ENCODE peak calls at places on chromosomes 13 and 19, in seven cellular contexts. Q is tibial nerve, Y is epithelial cell of proximal tubule, K is AG10803, Z is mammary epithelial cell, H is fibroblast of villous mesenchyme, U is PC-9. L is an unnamed sample.

GRCh38 chr13:75788494-75788991 is 152.4 kb downstream of the LMO7 start:
- DNase-seq in Q (no peak), Y (no peak), K (peak), Z (peak), H (peak), U (peak), L (peak)

GRCh38 chr19:17794731-17795494 is at the start of gene B3GNT3:
- DNase-seq in Q (no peak), Y (no peak), K (no peak), Z (peak), H (no peak), U (peak), L (peak)

GRCh38 chr19:4322942-4323665 is 15.5 kb downstream of the STAP2 start:
- DNase-seq in Q (no peak), Y (no peak), K (no peak), Z (no peak), H (no peak), U (no peak), L (no peak)

GRCh38 chr19:17209126-17210036 is 5.8 kb upstream of the USE1 start:
- DNase-seq in Q (no peak), Y (no peak), K (peak), Z (no peak), H (peak), U (no peak), L (peak)

GRCh38 chr19:3266092-3266693 is 41.7 kb downstream of the CELF5 start:
- DNase-seq in Q (no peak), Y (no peak), K (no peak), Z (no peak), H (no peak), U (no peak), L (no peak)

GRCh38 chr19:51398096-51398704 is 7.8 kb upstream of the C19orf84 start:
- DNase-seq in Q (no peak), Y (no peak), K (peak), Z (no peak), H (peak), U (no peak), L (no peak)

GRCh38 chr19:45357445-45357783 is 13.0 kb downstream of the ERCC2 start:
- DNase-seq in Q (no peak), Y (no peak), K (no peak), Z (no peak), H (no peak), U (no peak), L (no peak)

GRCh38 chr19:38711726-38712153 is 32.5 kb downstream of the CAPN12 start:
- DNase-seq in Q (no peak), Y (peak), K (peak), Z (peak), H (peak), U (no peak), L (peak)

GRCh38 chr19:44809856-44810554 is 1.1 kb downstream of the BCAM start:
- DNase-seq in Q (no peak), Y (no peak), K (no peak), Z (peak), H (no peak), U (no peak), L (no peak)

GRCh38 chr19:55115446-55116065 is 1.9 kb downstream of the PPP1R12C start:
- DNase-seq in Q (no peak), Y (no peak), K (no peak), Z (no peak), H (peak), U (no peak), L (no peak)

GRCh38 chr19:39413269-39413902 is 917 bp downstream of the PLEKHG2 start:
- DNase-seq in Q (no peak), Y (no peak), K (peak), Z (no peak), H (peak), U (peak), L (peak)

GRCh38 chr19:52520013-52520412 is 7.5 kb upstream of the ZNF808 start:
- DNase-seq in Q (no peak), Y (no peak), K (no peak), Z (no peak), H (no peak), U (no peak), L (no peak)

GRCh38 chr19:36060430-36060829 is 5.7 kb downstream of the WDR62 start:
- DNase-seq in Q (peak), Y (no peak), K (peak), Z (peak), H (peak), U (no peak), L (peak)

GRCh38 chr13:24161010-24161775 is 673 bp downstream of the SPATA13 start:
- DNase-seq in Q (no peak), Y (no peak), K (no peak), Z (no peak), H (no peak), U (peak), L (peak)

GRCh38 chr13:18236528-18236815 is 945.2 kb downstream of the TUBA3C start:
- DNase-seq in Q (no peak), Y (no peak), K (no peak), Z (no peak), H (no peak), U (no peak), L (no peak)

GRCh38 chr13:101579291-101579802 is 126.9 kb downstream of the ITGBL1 start:
- DNase-seq in Q (no peak), Y (no peak), K (peak), Z (peak), H (peak), U (no peak), L (no peak)

GRCh38 chr13:95920485-95920884 is 132.7 kb downstream of the UGGT2 start:
- DNase-seq in Q (no peak), Y (no peak), K (no peak), Z (no peak), H (peak), U (no peak), L (no peak)

GRCh38 chr13:101917833-101918755 is 465.6 kb downstream of the ITGBL1 start:
- DNase-seq in Q (no peak), Y (no peak), K (no peak), Z (no peak), H (no peak), U (no peak), L (no peak)

GRCh38 chr13:31334994-31335549 is 135.3 kb downstream of the B3GLCT start:
- DNase-seq in Q (no peak), Y (no peak), K (peak), Z (no peak), H (no peak), U (peak), L (no peak)

GRCh38 chr19:17762505-17763229 is 11.4 kb downstream of the FCHO1 start:
- DNase-seq in Q (no peak), Y (no peak), K (peak), Z (no peak), H (peak), U (peak), L (peak)

GRCh38 chr13:31885994-31886393 is 145.6 kb upstream of the FRY start:
- DNase-seq in Q (no peak), Y (no peak), K (peak), Z (no peak), H (no peak), U (no peak), L (no peak)

GRCh38 chr19:41928221-41928683 is at the start of gene ERFL:
- DNase-seq in Q (no peak), Y (no peak), K (no peak), Z (no peak), H (peak), U (no peak), L (no peak)

GRCh38 chr13:93477238-93477637 is 250.6 kb downstream of the GPC6 start:
- DNase-seq in Q (no peak), Y (no peak), K (peak), Z (no peak), H (peak), U (no peak), L (no peak)

GRCh38 chr19:18123819-18124218 is 26.2 kb downstream of the MAST3 start:
- DNase-seq in Q (no peak), Y (no peak), K (no peak), Z (no peak), H (no peak), U (no peak), L (no peak)

GRCh38 chr13:67390462-67391093 is 160.4 kb upstream of the PCDH9 start:
- DNase-seq in Q (no peak), Y (no peak), K (no peak), Z (no peak), H (peak), U (no peak), L (no peak)

GRCh38 chr19:50461066-50461875 is 15.0 kb upstream of the EMC10 start:
- DNase-seq in Q (peak), Y (peak), K (peak), Z (peak), H (peak), U (peak), L (peak)

GRCh38 chr19:53394974-53395839 is at the start of gene ZNF765:
- DNase-seq in Q (peak), Y (peak), K (peak), Z (peak), H (peak), U (peak), L (peak)

GRCh38 chr19:46731007-46731501 is 14.1 kb upstream of the PRKD2 start:
- DNase-seq in Q (no peak), Y (no peak), K (peak), Z (peak), H (peak), U (peak), L (no peak)

GRCh38 chr19:41993612-41994483 is at the start of gene ATP1A3:
- DNase-seq in Q (no peak), Y (no peak), K (peak), Z (peak), H (peak), U (no peak), L (peak)

GRCh38 chr13:108780706-108781105 is 151.3 kb downstream of the MYO16 start:
- DNase-seq in Q (no peak), Y (no peak), K (no peak), Z (no peak), H (no peak), U (no peak), L (no peak)

GRCh38 chr19:21022996-21023395 is 2.5 kb downstream of the ZNF430 start:
- DNase-seq in Q (no peak), Y (peak), K (peak), Z (peak), H (peak), U (peak), L (no peak)

GRCh38 chr13:94776300-94776699 is 64.0 kb upstream of the SOX21 start:
- DNase-seq in Q (no peak), Y (no peak), K (no peak), Z (no peak), H (no peak), U (no peak), L (no peak)

GRCh38 chr19:45455707-45456499 is 11.9 kb upstream of the FOSB start:
- DNase-seq in Q (peak), Y (no peak), K (peak), Z (peak), H (peak), U (peak), L (peak)

GRCh38 chr13:34654682-34655081 is 287.4 kb upstream of the NBEA start:
- DNase-seq in Q (no peak), Y (peak), K (peak), Z (no peak), H (no peak), U (no peak), L (no peak)

GRCh38 chr13:54029226-54029625 is 1000.6 kb downstream of the OLFM4 start:
- DNase-seq in Q (no peak), Y (peak), K (no peak), Z (peak), H (no peak), U (peak), L (no peak)

GRCh38 chr19:3282155-3282554 is 57.7 kb downstream of the CELF5 start:
- DNase-seq in Q (no peak), Y (no peak), K (no peak), Z (no peak), H (no peak), U (no peak), L (no peak)

GRCh38 chr19:23399443-23399842 is 4.2 kb upstream of the ZNF91 start:
- DNase-seq in Q (no peak), Y (no peak), K (no peak), Z (no peak), H (no peak), U (no peak), L (no peak)

DNA sequence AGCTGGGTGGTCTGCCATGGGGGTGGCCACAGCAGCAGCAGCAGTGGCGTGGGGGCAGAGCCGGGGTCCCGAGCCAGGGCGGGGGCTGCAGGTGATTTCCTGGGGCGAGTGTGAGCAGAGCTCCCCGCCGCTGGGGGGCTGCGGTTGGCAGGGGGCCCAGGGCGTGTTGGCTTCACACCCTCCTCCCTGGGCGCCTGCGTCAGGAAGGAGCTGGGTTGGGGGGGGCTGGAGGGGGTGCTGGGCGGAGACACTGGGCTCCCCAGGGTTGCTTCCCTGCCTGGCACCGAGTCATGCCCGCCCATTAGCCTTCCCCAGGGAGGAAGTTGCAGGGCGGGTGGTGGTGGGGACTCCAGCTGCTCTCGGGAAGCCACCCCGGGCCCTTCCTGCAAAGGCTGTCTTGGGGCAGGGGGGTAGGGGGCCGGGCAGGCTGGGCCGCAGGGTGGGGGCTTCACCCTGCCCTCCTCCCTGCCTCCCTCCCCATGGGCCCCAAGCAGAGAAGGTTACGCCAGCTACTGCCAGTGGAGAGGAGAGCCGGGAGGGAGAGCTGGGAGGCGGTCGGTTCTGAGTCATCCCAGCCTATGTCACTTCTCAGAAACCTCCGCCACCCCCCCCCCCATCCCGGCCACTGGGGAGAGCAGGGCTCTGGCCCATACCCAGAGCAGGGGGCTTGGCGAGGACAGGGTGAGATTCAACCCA is 4.6 kb downstream of the MIDN start:
- DNase-seq in Q (peak), Y (no peak), K (peak), Z (peak), H (peak), U (peak), L (peak)
- TF ChIP-seq CTCF in Q (no peak), Y (no peak), K (peak), Z (peak), H (no peak), U (no peak), L (peak)

GRCh38 chr19:19711934-19712828 is 20.7 kb downstream of the ZNF14 start:
- DNase-seq in Q (no peak), Y (no peak), K (no peak), Z (no peak), H (peak), U (no peak), L (no peak)

GRCh38 chr19:19710506-19710905 is 22.4 kb downstream of the ZNF14 start:
- DNase-seq in Q (no peak), Y (no peak), K (no peak), Z (no peak), H (no peak), U (no peak), L (no peak)

DNA sequence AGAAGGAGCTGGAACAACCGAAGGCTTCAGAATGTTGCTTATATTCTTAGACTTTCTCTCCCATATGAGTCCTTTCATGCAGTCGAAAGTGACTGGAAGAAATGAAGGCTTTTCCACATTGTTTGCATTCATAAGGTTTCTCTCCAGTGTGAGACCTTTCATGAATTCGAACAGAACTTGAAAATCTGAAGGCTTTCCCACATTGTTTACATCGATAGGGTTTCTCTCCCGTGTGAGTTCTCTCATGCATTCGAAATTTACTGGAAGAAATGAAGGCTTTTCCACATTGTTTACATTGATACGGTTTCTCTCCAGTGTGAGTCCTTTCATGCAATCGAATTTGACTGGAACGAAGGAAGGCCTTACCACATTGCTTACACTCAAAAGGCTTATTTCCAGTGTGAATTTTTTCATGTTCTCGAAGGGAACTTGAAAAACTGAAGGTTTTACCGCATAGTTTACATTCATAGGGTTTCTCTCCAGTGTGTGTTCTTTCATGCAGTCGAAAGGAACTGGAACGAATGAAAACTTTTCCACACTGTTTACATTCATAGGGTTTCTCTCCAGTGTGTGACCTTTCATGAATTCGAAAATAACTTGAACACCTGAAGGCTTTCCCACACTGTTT is 21.5 kb downstream of the ZNF14 start:
- DNase-seq in Q (no peak), Y (no peak), K (no peak), Z (no peak), H (no peak), U (no peak), L (no peak)
- H3K4me3 ChIP-seq in Q (no peak), Y (no peak), K (no peak), Z (no peak), H (no peak), U (peak), L (no peak)

DNA sequence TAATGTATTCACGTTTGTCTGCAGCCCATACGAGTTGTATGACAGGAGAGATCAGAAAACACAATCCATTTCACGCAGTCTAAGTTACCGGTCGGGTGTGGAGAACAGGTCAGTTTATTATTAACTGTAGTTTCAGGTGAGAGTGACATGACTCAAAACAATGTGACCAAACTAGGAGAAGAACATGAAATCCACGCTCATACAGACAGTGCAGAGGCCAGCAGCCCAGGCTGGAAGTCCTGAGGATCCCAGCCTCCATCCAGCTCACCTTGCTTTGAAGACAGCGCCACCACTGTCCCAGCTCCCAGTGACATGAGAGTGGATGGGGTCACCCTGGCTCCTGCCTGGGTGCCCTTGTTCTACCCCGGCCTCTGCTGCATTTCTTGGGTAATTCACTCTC is 19.7 kb upstream of the ATP11A start:
- DNase-seq in Q (no peak), Y (peak), K (no peak), Z (no peak), H (no peak), U (no peak), L (no peak)
- TF ChIP-seq CTCF in Q (no peak), Y (peak), K (no peak), Z (no peak), H (no peak), U (no peak), L (no peak)

GRCh38 chr13:27968316-27969072 is 621 bp downstream of the CDX2 start:
- DNase-seq in Q (no peak), Y (no peak), K (no peak), Z (peak), H (no peak), U (no peak), L (no peak)
- H3K4me3 ChIP-seq in Q (no peak), Y (no peak), K (no peak), Z (no peak), H (no peak), U (no peak), L (peak)

GRCh38 chr19:29422686-29423085 is 103.1 kb upstream of the VSTM2B start:
- DNase-seq in Q (no peak), Y (no peak), K (no peak), Z (no peak), H (no peak), U (no peak), L (no peak)
- TF ChIP-seq CTCF in Q (no peak), Y (no peak), K (no peak), Z (no peak), H (no peak), U (no peak), L (no peak)

GRCh38 chr13:43786472-43786765 is 353 bp downstream of the ENOX1 start:
- DNase-seq in Q (no peak), Y (no peak), K (no peak), Z (no peak), H (no peak), U (no peak), L (no peak)

GRCh38 chr13:43786766-43787517 is at the start of gene ENOX1:
- DNase-seq in Q (no peak), Y (no peak), K (peak), Z (peak), H (peak), U (no peak), L (peak)

GRCh38 chr13:43787518-43787891 is 733 bp upstream of the ENOX1 start:
- DNase-seq in Q (no peak), Y (no peak), K (no peak), Z (no peak), H (no peak), U (no peak), L (no peak)

GRCh38 chr13:43785681-43786471 is 896 bp downstream of the ENOX1 start:
- DNase-seq in Q (peak), Y (no peak), K (peak), Z (peak), H (peak), U (peak), L (peak)

DNA sequence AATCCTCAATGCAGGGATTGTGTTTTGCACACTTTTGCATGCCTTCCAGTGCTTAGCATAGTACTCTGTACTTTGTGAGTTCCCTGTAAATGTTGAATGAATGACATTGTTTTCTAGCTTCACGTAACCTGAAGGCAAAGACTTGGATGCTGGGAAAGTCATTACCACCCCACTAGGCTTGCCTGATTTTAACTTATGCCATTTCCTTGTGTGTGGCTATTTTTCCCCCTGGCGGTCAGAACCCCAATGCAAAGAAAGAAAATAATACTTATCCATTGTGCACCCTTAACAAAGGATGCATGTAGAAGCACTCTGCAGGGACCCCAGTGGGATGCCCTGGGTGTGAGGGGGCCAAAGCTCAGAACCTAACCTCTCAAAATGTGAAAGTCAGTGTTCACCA is 1.2 kb upstream of the ENOX1 start:
- DNase-seq in Q (peak), Y (no peak), K (peak), Z (no peak), H (peak), U (peak), L (no peak)
- H3K4me3 ChIP-seq in Q (no peak), Y (peak), K (peak), Z (no peak), H (no peak), U (peak), L (no peak)

GRCh38 chr13:28204690-28205443 is 66.5 kb downstream of the PAN3 start:
- DNase-seq in Q (no peak), Y (no peak), K (no peak), Z (no peak), H (no peak), U (no peak), L (no peak)

GRCh38 chr13:28204043-28204442 is 65.7 kb downstream of the PAN3 start:
- DNase-seq in Q (no peak), Y (no peak), K (no peak), Z (no peak), H (no peak), U (no peak), L (no peak)

DNA sequence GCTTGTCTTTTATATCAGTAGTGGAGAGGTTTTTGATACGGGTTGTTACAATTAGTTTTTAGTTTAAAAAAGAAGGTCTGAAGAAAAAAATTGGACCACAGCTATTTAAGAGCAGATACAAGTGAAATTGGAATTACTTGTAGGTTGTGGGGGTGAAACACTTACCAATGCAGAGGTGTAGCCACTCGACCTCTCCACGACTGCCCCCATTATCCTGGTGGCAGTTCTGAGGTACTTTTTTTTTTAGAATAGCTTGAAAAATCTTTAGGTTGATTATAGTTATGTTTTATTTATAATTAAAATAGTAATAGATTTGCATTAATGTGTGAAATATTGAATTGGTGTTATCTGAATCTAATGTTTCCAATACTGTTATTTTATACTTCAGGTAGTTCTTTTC is 60.7 kb downstream of the PAN3 start:
- DNase-seq in Q (no peak), Y (no peak), K (no peak), Z (no peak), H (no peak), U (no peak), L (no peak)
- TF ChIP-seq CTCF in Q (no peak), Y (no peak), K (no peak), Z (no peak), H (no peak), U (peak), L (peak)

L was measured in transverse colon.